ENCODE peak calls at places on chromosomes 12 and 14, in five cellular contexts. D, E, B, C and N are unnamed samples.
A peak's percentile ranks its signal among the peaks of the same experiment; 100 is the strongest.

GRCh38 chr12:32344047-32344446 is 55.3 kb upstream of the FGD4 start:
- DNase-seq in D (no peak), C (no peak), E (no peak), B (no peak), N (no peak)

GRCh38 chr12:24979971-24980730 is 31.2 kb upstream of the BCAT1 start:
- DNase-seq in B (no peak), D (no peak), E (no peak), C (no peak), N (no peak)

GRCh38 chr12:132593938-132594358 is 16.4 kb downstream of the LRCOL1 start:
- DNase-seq in D (peak; percentile 89), B (peak; percentile 92), C (peak; percentile 84), E (peak; percentile 95), N (peak; percentile 98)

GRCh38 chr14:52042371-52043037 is 26.4 kb downstream of the NID2 start:
- DNase-seq in D (no peak), B (no peak), E (no peak), C (no peak), N (no peak)

GRCh38 chr14:22926316-22926715 is 2.9 kb downstream of the PRMT5 start:
- DNase-seq in E (no peak), B (no peak), D (no peak), C (no peak), N (no peak)

GRCh38 chr14:101716077-101716950 is 45.2 kb upstream of the PPP2R5C start:
- DNase-seq in D (no peak), C (no peak), E (peak; percentile 22), B (no peak), N (no peak)

GRCh38 chr14:86790408-86791364 is 1202.3 kb downstream of the GALC start:
- DNase-seq in D (no peak), C (no peak), E (no peak), B (no peak), N (no peak)

GRCh38 chr12:51643951-51644350 is 52.9 kb downstream of the SCN8A start:
- DNase-seq in D (no peak), E (no peak), C (no peak), B (no peak), N (no peak)

GRCh38 chr14:95287176-95287754 is 32.4 kb downstream of the CLMN start:
- DNase-seq in C (no peak), E (no peak), D (no peak), B (no peak), N (peak; percentile 39)

DNA sequence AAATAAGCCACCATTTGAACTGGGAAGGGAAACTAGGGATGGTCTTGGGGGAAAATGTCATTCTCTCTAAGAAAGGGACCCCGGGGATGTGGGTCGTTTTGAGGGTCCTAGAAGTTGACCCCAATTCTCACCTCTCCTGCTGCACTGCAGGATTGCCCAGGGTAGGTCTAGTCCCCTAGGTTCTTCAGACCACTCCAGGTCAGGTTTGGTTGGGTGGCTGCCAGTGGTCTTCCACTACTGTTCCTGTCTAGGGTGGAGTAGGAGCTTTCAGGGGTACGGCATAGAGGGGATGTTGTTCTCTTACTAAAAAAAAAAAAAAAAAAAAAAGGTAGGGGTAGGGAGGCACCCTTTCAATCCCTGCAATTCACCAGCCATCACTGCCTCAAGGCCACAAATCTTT is 7.3 kb downstream of the HOXC8 start:
- DNase-seq in E (no peak), C (no peak), B (no peak), D (no peak), N (no peak)
- H3K4me3 ChIP-seq in E (no peak overlapping the region), C (no peak overlapping the region), B (peak overlapping the region; percentile 61), D (no peak overlapping the region), N (no peak overlapping the region)

GRCh38 chr14:56463491-56463890 is 116.1 kb upstream of the TMEM260 start:
- DNase-seq in E (no peak), B (no peak), C (no peak), D (no peak), N (no peak)

GRCh38 chr14:56461876-56462275 is 117.7 kb upstream of the TMEM260 start:
- DNase-seq in D (no peak), C (no peak), B (no peak), E (no peak), N (no peak)

GRCh38 chr14:56460469-56460868 is 119.1 kb upstream of the TMEM260 start:
- DNase-seq in C (no peak), E (no peak), D (no peak), B (no peak), N (no peak)
- TF ChIP-seq POLR2A in C (no peak), E (no peak), D (no peak), B (no peak), N (no peak)

DNA sequence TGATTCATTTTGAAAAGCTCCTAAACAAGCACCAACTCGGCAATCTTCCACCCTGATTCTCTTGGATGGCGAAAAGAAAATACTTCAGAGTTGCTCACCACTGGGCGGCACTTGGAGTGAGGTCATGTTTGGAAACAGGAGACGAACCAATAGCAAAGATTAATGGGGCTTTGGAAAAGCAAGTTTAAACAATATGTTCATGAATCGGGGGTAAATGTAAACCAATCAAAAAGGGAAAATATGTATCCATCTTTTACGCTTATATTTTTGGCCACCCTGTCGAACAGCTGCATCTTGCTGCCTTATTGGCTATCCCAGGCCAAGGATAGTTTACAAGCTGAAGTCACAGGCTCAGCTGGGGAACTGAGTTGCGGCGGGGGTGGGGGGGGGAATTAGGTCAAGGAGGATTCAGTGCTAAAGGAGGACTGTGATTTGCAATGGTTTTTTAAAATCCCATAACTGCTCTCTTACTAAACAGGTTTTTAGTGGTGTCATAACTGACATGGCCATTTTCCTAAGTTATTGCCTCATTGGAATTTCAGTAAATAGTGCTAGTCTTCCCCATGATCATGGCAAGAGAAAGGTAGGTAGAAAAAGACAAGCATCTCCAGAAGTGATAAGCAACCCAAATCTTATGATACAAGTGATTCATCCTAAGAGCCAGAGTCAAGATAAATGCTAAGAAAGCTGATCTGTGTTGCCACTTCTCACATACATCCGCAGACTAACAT is 210.6 kb downstream of the PHLDA1 start:
- DNase-seq in E (no peak), D (peak; percentile 44), C (no peak), B (no peak), N (peak; percentile 67)
- TF ChIP-seq CTCF in E (no peak), D (no peak), C (no peak), B (no peak), N (no peak)

DNA sequence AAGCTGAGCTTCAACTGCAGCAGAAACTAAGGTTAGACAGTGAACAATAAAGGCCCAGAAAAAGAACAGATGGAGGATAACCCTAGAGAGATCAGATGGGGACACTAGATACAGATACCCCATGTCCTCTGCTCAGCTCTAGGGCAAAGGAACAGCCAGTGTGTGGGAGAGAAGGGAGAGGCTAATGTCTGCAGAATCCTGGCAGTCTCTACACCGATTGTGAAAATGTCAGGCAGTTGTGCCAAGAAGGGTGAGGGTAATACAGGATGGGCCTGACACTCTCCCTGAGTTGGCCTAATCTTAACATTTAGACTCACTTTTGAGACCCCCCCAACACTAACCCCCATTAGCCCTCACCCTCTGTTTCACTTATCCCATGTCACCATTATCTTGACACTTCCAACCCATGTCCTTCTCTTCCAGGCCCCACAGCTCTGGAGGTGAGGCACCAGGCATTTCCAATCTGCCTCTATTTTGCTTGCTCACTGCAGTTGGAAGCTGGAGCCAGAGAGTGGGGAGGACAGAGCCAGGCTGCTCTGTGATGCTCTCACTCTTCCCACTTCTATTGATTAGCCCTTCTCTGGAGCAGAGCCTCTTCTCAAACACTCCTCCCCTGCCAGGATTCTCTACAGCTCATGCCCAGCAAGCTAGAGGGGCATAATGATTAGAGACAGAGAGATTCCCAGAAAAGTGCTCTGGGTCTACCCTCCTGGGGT is 3.0 kb upstream of the BLOC1S1 start:
- DNase-seq in B (no peak), C (peak; percentile 77), D (no peak), E (no peak), N (no peak)
- H3K4me3 ChIP-seq in B (no peak overlapping the region), C (no peak overlapping the region), D (peak overlapping the region; percentile 64), E (no peak overlapping the region), N (no peak overlapping the region)

GRCh38 chr12:45728625-45729232 is 777 bp upstream of the ARID2 start:
- DNase-seq in E (peak; percentile 97), B (peak; percentile 66), C (peak; percentile 98), D (peak; percentile 97), N (peak; percentile 97)
- TF ChIP-seq POLR2A in E (peak; percentile 57), B (peak; percentile 84), C (peak; percentile 95), D (peak; percentile 81), N (peak; percentile 86)

GRCh38 chr14:104799657-104800599 is 973 bp upstream of the ZBTB42 start:
- DNase-seq in D (peak; percentile 93), C (peak; percentile 87), B (peak; percentile 54), E (peak; percentile 90), N (peak; percentile 87)
- TF ChIP-seq CTCF in D (peak; percentile 31), C (peak; percentile 26), B (peak; percentile 5), E (peak; percentile 50), N (peak; percentile 34)

GRCh38 chr14:59585891-59586554 is 9.4 kb upstream of the CCDC175 start:
- DNase-seq in B (no peak), E (no peak), D (no peak), C (no peak), N (no peak)
- H3K4me3 ChIP-seq in B (no peak overlapping the region), E (no peak overlapping the region), D (no peak overlapping the region), C (no peak overlapping the region), N (no peak overlapping the region)

GRCh38 chr12:124940143-124940392 is 25.6 kb upstream of the UBC start:
- DNase-seq in E (no peak), D (no peak), C (no peak), B (peak; percentile 81), N (no peak)

GRCh38 chr12:124938606-124939427 is 24.4 kb upstream of the UBC start:
- DNase-seq in C (peak; percentile 66), E (peak; percentile 66), B (no peak), D (peak; percentile 68), N (peak; percentile 78)

GRCh38 chr12:124939428-124940142 is 25.1 kb upstream of the UBC start:
- DNase-seq in E (peak; percentile 86), D (peak; percentile 84), B (peak; percentile 72), C (peak; percentile 81), N (peak; percentile 96)

GRCh38 chr12:124941170-124941527 is 26.7 kb upstream of the UBC start:
- DNase-seq in B (no peak), D (no peak), E (no peak), C (no peak), N (no peak)

GRCh38 chr12:124940393-124941169 is 26.1 kb upstream of the UBC start:
- DNase-seq in C (peak; percentile 91), E (peak; percentile 89), B (peak; percentile 75), D (peak; percentile 90), N (peak; percentile 94)
- TF ChIP-seq POLR2A in C (no peak), E (no peak), B (peak; percentile 53), D (peak; percentile 37), N (peak; percentile 35)

GRCh38 chr14:59424707-59425106 is 40.5 kb downstream of the GPR135 start:
- DNase-seq in E (no peak), D (peak; percentile 71), C (no peak), B (no peak), N (no peak)

GRCh38 chr14:59429798-59430197 is 35.4 kb downstream of the GPR135 start:
- DNase-seq in E (no peak), B (no peak), D (no peak), C (no peak), N (no peak)

GRCh38 chr14:59425322-59425945 is 39.7 kb downstream of the GPR135 start:
- DNase-seq in C (no peak), D (peak; percentile 52), E (no peak), B (no peak), N (no peak)

GRCh38 chr14:59427653-59428578 is 37.3 kb downstream of the GPR135 start:
- DNase-seq in E (no peak), B (no peak), C (peak; percentile 54), D (peak; percentile 77), N (peak; percentile 49)

DNA sequence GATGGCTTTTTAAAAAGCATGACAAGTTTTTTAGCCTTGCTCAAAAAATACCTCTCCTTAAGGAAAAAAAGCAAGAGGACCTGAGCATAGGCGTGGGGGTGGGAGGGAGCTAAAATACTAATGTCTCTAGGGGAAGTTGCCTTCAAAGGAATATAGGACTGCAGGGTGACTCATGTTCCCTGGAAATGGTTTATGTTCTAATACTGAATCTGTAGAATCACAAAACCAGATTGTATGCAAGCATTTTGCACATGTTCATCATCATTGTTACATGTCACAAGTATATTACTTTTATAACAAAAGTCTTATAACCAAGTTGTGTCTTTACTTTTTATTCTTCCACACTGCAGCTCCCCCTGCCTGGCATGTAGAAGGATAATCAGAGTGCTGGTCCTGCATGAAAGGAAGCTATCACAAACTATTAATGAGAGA is 36.6 kb downstream of the GPR135 start:
- DNase-seq in C (no peak), B (no peak), E (no peak), D (no peak), N (no peak)
- TF ChIP-seq CTCF in C (peak; percentile 10), B (no peak), E (no peak), D (peak; percentile 17), N (peak; percentile 14)